ENCODE peak calls at places on chromosomes 16 and 17, in eight cellular contexts. K is stimulated activated CD8-positive, alpha-beta memory T cell treated with anti-CD3 and anti-CD28 coated beads, Interleukin-12 subunit alpha, Interleukin-12 subunit beta, amount 100 ng/mL, for 4 hours; T is AG08395; I is amygdala; R is H9; E is activated CD8-positive, alpha-beta memory T cell treated with anti-CD3 and anti-CD28 coated beads for 1 hour; J is glomerular endothelial cell; F is stimulated activated naive B cell treated with anti-CD40 and anti-IgM and Interleukin-4, amounts not matched to agents 10 μg/mL and 1 μg/mL and 100 μg/mL, for 72 hours. W is an unnamed sample.

GRCh38 chr16:10245002-10245401 is 62.8 kb upstream of the GRIN2A start:
- DNase-seq in R (no peak), F (no peak), J (no peak), I (no peak), T (no peak), E (no peak), K (no peak), W (no peak)

GRCh38 chr16:2520784-2521577 is 810 bp downstream of the AMDHD2 start:
- DNase-seq in J (no peak), F (peak), I (no peak), R (peak), T (no peak), E (no peak), K (no peak), W (peak)

GRCh38 chr16:70695351-70696070 is 9.7 kb upstream of the MTSS2 start:
- DNase-seq in E (no peak), K (no peak), R (no peak), I (no peak), J (no peak), F (no peak), T (no peak), W (no peak)

GRCh38 chr17:42720996-42721583 is 23.8 kb downstream of the EZH1 start:
- DNase-seq in J (peak), K (no peak), F (no peak), I (no peak), T (peak), R (no peak), E (no peak), W (peak)

GRCh38 chr16:10930755-10931093 is 11.5 kb downstream of the DEXI start:
- DNase-seq in J (no peak), E (no peak), T (no peak), K (no peak), F (no peak), I (no peak), R (no peak), W (no peak)

GRCh38 chr17:45790296-45790922 is 6.3 kb downstream of the CRHR1 start:
- DNase-seq in K (no peak), J (no peak), I (no peak), F (no peak), R (no peak), T (no peak), E (no peak), W (no peak)

GRCh38 chr17:40341808-40342574 is 22.5 kb downstream of the GJD3 start:
- DNase-seq in R (peak), F (no peak), T (peak), E (no peak), J (no peak), I (peak), K (no peak), W (no peak)

GRCh38 chr17:68820825-68821481 is 134.2 kb downstream of the ABCA8 start:
- DNase-seq in T (no peak), K (no peak), I (no peak), R (no peak), E (no peak), F (no peak), J (no peak), W (no peak)

GRCh38 chr17:67258836-67259468 is 14.0 kb upstream of the HELZ start:
- DNase-seq in K (peak), T (no peak), I (no peak), J (no peak), F (no peak), R (peak), E (no peak), W (peak)

GRCh38 chr16:56848955-56849689 is 15.9 kb upstream of the SLC12A3 start:
- DNase-seq in J (no peak), E (no peak), K (no peak), I (no peak), F (no peak), T (peak), R (no peak), W (no peak)

GRCh38 chr17:2241823-2242222 is 61.8 kb downstream of the SMG6 start:
- DNase-seq in T (peak), J (no peak), K (no peak), E (no peak), R (no peak), I (no peak), F (no peak), W (no peak)

GRCh38 chr16:50706250-50706649 is 12.8 kb downstream of the NOD2 start:
- DNase-seq in I (no peak), R (no peak), F (no peak), E (no peak), J (no peak), K (no peak), T (no peak), W (no peak)

GRCh38 chr16:1794908-1795666 is 1.6 kb upstream of the IGFALS start:
- DNase-seq in F (no peak), R (no peak), T (no peak), J (no peak), E (no peak), K (no peak), I (no peak), W (no peak)

GRCh38 chr17:41885733-41886132 is 20.5 kb upstream of the KLHL11 start:
- DNase-seq in E (no peak), K (no peak), R (no peak), J (no peak), F (no peak), I (no peak), T (no peak), W (no peak)

GRCh38 chr17:40058151-40058784 is 4.1 kb upstream of the MED24 start:
- DNase-seq in J (no peak), I (no peak), T (peak), F (no peak), K (no peak), E (no peak), R (no peak), W (no peak)

GRCh38 chr17:67891481-67892119 is 66.3 kb downstream of the BPTF start:
- DNase-seq in R (no peak), E (no peak), T (peak), F (no peak), K (no peak), J (no peak), I (no peak), W (no peak)

GRCh38 chr16:2146739-2147138 is 1.7 kb upstream of the RAB26 start:
- DNase-seq in K (no peak), J (no peak), T (no peak), R (no peak), F (no peak), I (no peak), E (no peak), W (no peak)

GRCh38 chr16:87274808-87275207 is 42.4 kb downstream of the C16orf95 start:
- DNase-seq in I (no peak), K (no peak), F (no peak), E (no peak), J (no peak), R (no peak), T (no peak), W (no peak)

GRCh38 chr17:79631640-79632431 is 21.0 kb upstream of the RBFOX3 start:
- DNase-seq in R (peak), K (no peak), E (no peak), T (no peak), F (no peak), I (no peak), J (no peak), W (no peak)

GRCh38 chr16:31005350-31006085 is 4.9 kb downstream of the STX1B start:
- DNase-seq in F (no peak), R (no peak), E (no peak), T (no peak), J (no peak), K (no peak), I (no peak), W (no peak)

GRCh38 chr16:1614226-1615102 is 2.3 kb downstream of the CRAMP1 start:
- DNase-seq in K (no peak), J (no peak), E (no peak), F (peak), R (no peak), I (no peak), T (peak), W (no peak)

GRCh38 chr16:81376880-81377279 is 62.1 kb downstream of the GAN start:
- DNase-seq in T (no peak), J (no peak), I (no peak), F (no peak), E (no peak), R (no peak), K (no peak), W (no peak)